ENCODE peak calls at places on chromosomes 3 and 15, in four cellular contexts. One of them, this sample, is unnamed.

GRCh38 chr3:105334138-105334882 is 32.4 kb upstream of the ALCAM start:
- DNase-seq in HepG2: no peak
- DNase-seq in GM12878: no peak
- DNase-seq in A549: no peak
- DNase-seq in this sample: no peak

GRCh38 chr3:15948403-15948802 is 150.6 kb upstream of the ANKRD28 start:
- DNase-seq in HepG2: no peak
- DNase-seq in GM12878: no peak
- DNase-seq in A549: no peak
- DNase-seq in this sample: no peak

GRCh38 chr3:188082040-188082439 is 71.9 kb upstream of the LPP start:
- DNase-seq in HepG2: no peak
- DNase-seq in GM12878: no peak
- DNase-seq in A549: no peak
- DNase-seq in this sample: no peak

GRCh38 chr15:29113336-29114276 is 156.0 kb downstream of the NSMCE3 start:
- DNase-seq in HepG2: no peak
- DNase-seq in A549: no peak
- DNase-seq in GM12878: no peak
- DNase-seq in this sample: no peak

GRCh38 chr3:129606522-129607390 is at the start of gene PLXND1:
- DNase-seq in A549: peak; percentile 53
- DNase-seq in HepG2: no peak
- DNase-seq in GM12878: no peak
- DNase-seq in this sample: peak; percentile 78

GRCh38 chr3:9915252-9916141 is 1.4 kb upstream of the IL17RC start:
- DNase-seq in GM12878: no peak
- DNase-seq in A549: no peak
- DNase-seq in HepG2: peak; percentile 36
- DNase-seq in this sample: peak; percentile 81

GRCh38 chr15:44537728-44538240 is 837 bp downstream of the EIF3J start:
- DNase-seq in GM12878: no peak
- DNase-seq in A549: peak; percentile 25
- DNase-seq in HepG2: peak; percentile 49
- DNase-seq in this sample: no peak

GRCh38 chr3:156987946-156988345 is 161.8 kb downstream of the LEKR1 start:
- DNase-seq in HepG2: no peak
- DNase-seq in A549: no peak
- DNase-seq in GM12878: no peak
- DNase-seq in this sample: no peak

GRCh38 chr3:189188466-189188865 is 16.7 kb downstream of the TPRG1 start:
- DNase-seq in A549: no peak
- DNase-seq in HepG2: peak; percentile 17
- DNase-seq in GM12878: no peak
- DNase-seq in this sample: no peak

GRCh38 chr3:141368925-141369794 is 856 bp downstream of the ZBTB38 start:
- DNase-seq in HepG2: no peak
- DNase-seq in A549: no peak
- DNase-seq in GM12878: no peak
- DNase-seq in this sample: no peak

GRCh38 chr15:75591655-75592364 is 12.7 kb upstream of the PTPN9 start:
- DNase-seq in GM12878: no peak
- DNase-seq in HepG2: no peak
- DNase-seq in A549: no peak
- DNase-seq in this sample: no peak

GRCh38 chr15:101138913-101139880 is 112.7 kb downstream of the CHSY1 start:
- DNase-seq in GM12878: peak; percentile 48
- DNase-seq in A549: no peak
- DNase-seq in HepG2: no peak
- DNase-seq in this sample: no peak

GRCh38 chr15:83567318-83567717 is 86.6 kb upstream of the ADAMTSL3 start:
- DNase-seq in HepG2: no peak
- DNase-seq in GM12878: peak; percentile 3
- DNase-seq in A549: no peak
- DNase-seq in this sample: no peak

GRCh38 chr3:126005951-126006350 is 37.0 kb downstream of the ROPN1B start:
- DNase-seq in HepG2: no peak
- DNase-seq in A549: no peak
- DNase-seq in GM12878: no peak
- DNase-seq in this sample: no peak

GRCh38 chr15:27541581-27541980 is 557.5 kb downstream of the OCA2 start:
- DNase-seq in HepG2: no peak
- DNase-seq in GM12878: no peak
- DNase-seq in A549: no peak
- DNase-seq in this sample: no peak

GRCh38 chr3:71961891-71962290 is 176.9 kb upstream of the PROK2 start:
- DNase-seq in A549: no peak
- DNase-seq in GM12878: no peak
- DNase-seq in HepG2: no peak
- DNase-seq in this sample: no peak

GRCh38 chr3:79729096-79729495 is 38.7 kb downstream of the ROBO1 start:
- DNase-seq in HepG2: no peak
- DNase-seq in GM12878: no peak
- DNase-seq in A549: no peak
- DNase-seq in this sample: no peak

GRCh38 chr15:93087825-93088199 is 1.2 kb downstream of the RGMA start:
- DNase-seq in HepG2: peak; percentile 22
- DNase-seq in GM12878: peak; percentile 15
- DNase-seq in A549: peak; percentile 76
- DNase-seq in this sample: peak; percentile 84

GRCh38 chr3:191105418-191105817 is 93.6 kb upstream of the OSTN start:
- DNase-seq in A549: no peak
- DNase-seq in HepG2: no peak
- DNase-seq in GM12878: no peak
- DNase-seq in this sample: no peak

GRCh38 chr3:69900331-69900730 is 99.2 kb upstream of the SAMMSON start:
- DNase-seq in GM12878: no peak
- DNase-seq in A549: no peak
- DNase-seq in HepG2: no peak
- DNase-seq in this sample: no peak

GRCh38 chr15:92880796-92881569 is 19.1 kb upstream of the CHD2 start:
- DNase-seq in GM12878: no peak
- DNase-seq in A549: no peak
- DNase-seq in HepG2: no peak
- DNase-seq in this sample: no peak

GRCh38 chr3:135918600-135918999 is 46.9 kb upstream of the PPP2R3A start:
- DNase-seq in HepG2: peak; percentile 7
- DNase-seq in GM12878: no peak
- DNase-seq in A549: no peak
- DNase-seq in this sample: no peak

GRCh38 chr15:80440024-80440423 is 35.8 kb downstream of the ARNT2 start:
- DNase-seq in HepG2: no peak
- DNase-seq in GM12878: no peak
- DNase-seq in A549: no peak
- DNase-seq in this sample: no peak

GRCh38 chr15:88174571-88174970 is 82.0 kb downstream of the NTRK3 start:
- DNase-seq in GM12878: no peak
- DNase-seq in A549: no peak
- DNase-seq in HepG2: no peak
- DNase-seq in this sample: no peak

GRCh38 chr3:108524547-108524946 is 14.2 kb upstream of the MYH15 start:
- DNase-seq in A549: no peak
- DNase-seq in HepG2: no peak
- DNase-seq in GM12878: no peak
- DNase-seq in this sample: no peak

GRCh38 chr3:154548341-154548740 is 118.4 kb upstream of the GPR149 start:
- DNase-seq in HepG2: no peak
- DNase-seq in A549: no peak
- DNase-seq in GM12878: no peak
- DNase-seq in this sample: no peak

GRCh38 chr15:62334581-62334980 is 169.5 kb upstream of the C2CD4B start:
- DNase-seq in HepG2: no peak
- DNase-seq in A549: no peak
- DNase-seq in GM12878: no peak
- DNase-seq in this sample: no peak

GRCh38 chr15:100879461-100880138 is at the start of gene ALDH1A3:
- DNase-seq in GM12878: no peak
- DNase-seq in HepG2: no peak
- DNase-seq in A549: peak; percentile 89
- DNase-seq in this sample: no peak

GRCh38 chr3:42867138-42867537 is 8.5 kb downstream of the CYP8B1 start:
- DNase-seq in A549: no peak
- DNase-seq in HepG2: no peak
- DNase-seq in GM12878: no peak
- DNase-seq in this sample: no peak

DNA sequence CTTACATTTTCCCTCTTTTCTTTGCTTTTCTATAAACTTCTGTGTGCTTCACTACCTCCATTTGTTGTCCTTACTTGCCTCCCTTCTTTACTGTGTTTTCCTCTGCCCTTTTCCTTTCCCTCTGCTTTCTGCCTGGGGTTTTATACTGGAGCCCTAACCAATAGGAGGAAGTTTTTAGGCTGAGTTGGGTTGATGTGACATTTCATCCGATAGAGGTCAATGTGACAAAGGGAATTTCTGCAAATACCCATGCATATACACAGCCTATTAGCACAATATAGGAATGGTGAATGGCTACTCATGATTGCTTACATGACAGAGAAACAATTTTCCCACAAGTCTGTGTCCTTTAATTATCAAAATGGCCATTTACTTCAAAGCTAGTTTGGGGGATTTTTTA is 153.0 kb upstream of the ARPP21 start:
- DNase-seq in HepG2: peak; percentile 2
- DNase-seq in GM12878: no peak
- DNase-seq in A549: no peak
- DNase-seq in this sample: no peak
- TF ChIP-seq CHD2 in HepG2: no peak
- TF ChIP-seq CHD2 in GM12878: no peak
- TF ChIP-seq CHD2 in A549: no peak
- TF ChIP-seq CHD2 in this sample: no peak

GRCh38 chr15:55530861-55531313 is 22.9 kb upstream of the DNAAF4 start:
- DNase-seq in A549: no peak
- DNase-seq in GM12878: no peak
- DNase-seq in HepG2: peak; percentile 4
- DNase-seq in this sample: no peak
- TF ChIP-seq CHD2 in A549: no peak
- TF ChIP-seq CHD2 in GM12878: no peak
- TF ChIP-seq CHD2 in HepG2: no peak
- TF ChIP-seq CHD2 in this sample: no peak

DNA sequence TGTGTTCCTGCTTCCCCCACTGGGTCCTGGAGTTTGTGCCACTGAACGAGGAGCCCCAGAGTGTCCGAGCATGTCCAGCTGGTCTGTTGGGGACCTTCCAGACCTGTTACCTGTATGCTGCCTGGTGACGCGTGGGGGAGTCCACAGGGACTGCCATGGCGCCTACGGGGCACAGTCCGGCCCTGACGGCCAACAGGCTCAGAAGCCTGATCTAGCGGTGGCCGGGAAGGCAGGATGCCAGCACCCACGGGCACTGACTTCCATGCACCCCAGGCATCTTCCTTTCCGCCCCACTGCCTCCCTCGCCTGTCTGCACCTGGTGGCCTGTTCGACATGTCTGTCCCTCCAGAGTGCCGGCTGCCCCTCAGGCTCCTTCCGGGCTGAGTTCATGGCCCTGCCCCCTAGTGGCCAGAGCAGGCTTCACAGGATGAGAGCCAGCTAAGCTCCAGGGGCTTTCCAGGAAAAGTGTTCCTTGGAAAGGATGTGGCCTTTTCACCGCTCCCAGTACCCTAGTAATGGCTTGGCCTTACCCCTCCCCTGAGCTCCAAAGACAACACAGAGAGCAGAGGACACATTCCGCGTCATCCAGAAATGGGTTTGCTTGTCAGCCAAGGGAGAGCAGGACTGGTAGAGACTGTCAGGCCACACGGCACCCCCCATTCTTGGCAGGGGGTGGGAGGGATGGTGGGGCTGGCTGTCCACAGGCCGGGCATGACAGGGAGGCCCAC is 35.7 kb downstream of the NGRN start:
- DNase-seq in A549: peak; percentile 62
- DNase-seq in GM12878: no peak
- DNase-seq in HepG2: peak; percentile 58
- DNase-seq in this sample: peak; percentile 70
- TF ChIP-seq CHD2 in A549: no peak
- TF ChIP-seq CHD2 in GM12878: no peak
- TF ChIP-seq CHD2 in HepG2: no peak
- TF ChIP-seq CHD2 in this sample: peak; percentile 29

GRCh38 chr3:175558261-175558660 is 699.1 kb downstream of the NAALADL2 start:
- DNase-seq in GM12878: no peak
- DNase-seq in A549: no peak
- DNase-seq in HepG2: no peak
- DNase-seq in this sample: no peak
- TF ChIP-seq CHD2 in GM12878: no peak
- TF ChIP-seq CHD2 in A549: no peak
- TF ChIP-seq CHD2 in HepG2: no peak
- TF ChIP-seq CHD2 in this sample: no peak

GRCh38 chr3:194632211-194632982 is 822 bp downstream of the TMEM44 start:
- DNase-seq in GM12878: no peak
- DNase-seq in A549: peak; percentile 24
- DNase-seq in HepG2: no peak
- DNase-seq in this sample: no peak

GRCh38 chr3:194633349-194634004 is at the start of gene TMEM44:
- DNase-seq in HepG2: peak; percentile 84
- DNase-seq in GM12878: peak; percentile 27
- DNase-seq in A549: peak; percentile 74
- DNase-seq in this sample: peak; percentile 88

GRCh38 chr3:194631696-194632095 is 1.5 kb downstream of the TMEM44 start:
- DNase-seq in A549: no peak
- DNase-seq in HepG2: no peak
- DNase-seq in GM12878: no peak
- DNase-seq in this sample: no peak

GRCh38 chr3:194637066-194637465 is 3.8 kb upstream of the TMEM44 start:
- DNase-seq in HepG2: no peak
- DNase-seq in GM12878: no peak
- DNase-seq in A549: no peak
- DNase-seq in this sample: no peak

GRCh38 chr3:194632983-194633348 is 253 bp downstream of the TMEM44 start:
- DNase-seq in A549: peak; percentile 21
- DNase-seq in HepG2: no peak
- DNase-seq in GM12878: no peak
- DNase-seq in this sample: no peak
- TF ChIP-seq CHD2 in A549: no peak
- TF ChIP-seq CHD2 in HepG2: no peak
- TF ChIP-seq CHD2 in GM12878: no peak
- TF ChIP-seq CHD2 in this sample: no peak

GRCh38 chr15:33099213-33099612 is 95.3 kb downstream of the FMN1 start:
- DNase-seq in GM12878: no peak
- DNase-seq in A549: no peak
- DNase-seq in HepG2: no peak
- DNase-seq in this sample: no peak

GRCh38 chr15:33100314-33100713 is 94.2 kb downstream of the FMN1 start:
- DNase-seq in HepG2: no peak
- DNase-seq in GM12878: no peak
- DNase-seq in A549: no peak
- DNase-seq in this sample: no peak

GRCh38 chr15:33096134-33096533 is 98.4 kb downstream of the FMN1 start:
- DNase-seq in GM12878: no peak
- DNase-seq in HepG2: no peak
- DNase-seq in A549: no peak
- DNase-seq in this sample: no peak

GRCh38 chr15:33101036-33101435 is 93.5 kb downstream of the FMN1 start:
- DNase-seq in A549: no peak
- DNase-seq in HepG2: no peak
- DNase-seq in GM12878: no peak
- DNase-seq in this sample: no peak

GRCh38 chr15:33098082-33099058 is 96.1 kb downstream of the FMN1 start:
- DNase-seq in GM12878: no peak
- DNase-seq in A549: no peak
- DNase-seq in HepG2: no peak
- DNase-seq in this sample: no peak
- TF ChIP-seq CHD2 in GM12878: no peak
- TF ChIP-seq CHD2 in A549: no peak
- TF ChIP-seq CHD2 in HepG2: no peak
- TF ChIP-seq CHD2 in this sample: no peak

This sample was measured in H1.